ENCODE peak calls at places on chromosomes 12 and 14, in nine cellular contexts. U is A549; L is AG10803; Q is psoas muscle; O is lung; D is CD8-positive, alpha-beta T cell; H is GM12865; N is cardiac fibroblast; S is fibroblast of lung. R is an unnamed sample.

GRCh38 chr14:86055512-86055911 is 525.6 kb downstream of the FLRT2 start:
- DNase-seq in O (no peak), N (peak), Q (no peak), D (no peak), U (no peak), H (no peak), S (peak), L (no peak), R (no peak)

GRCh38 chr12:10505620-10506019 is at the start of gene EIF2S3B:
- DNase-seq in D (no peak), H (no peak), L (no peak), S (no peak), Q (no peak), O (no peak), U (no peak), N (no peak), R (no peak)

GRCh38 chr12:122884091-122884826 is 11.7 kb downstream of the VPS37B start:
- DNase-seq in D (no peak), S (no peak), Q (no peak), U (no peak), N (peak), H (no peak), L (no peak), O (no peak), R (no peak)

GRCh38 chr12:65269603-65270002 is 8.9 kb upstream of the MSRB3 start:
- DNase-seq in S (peak), Q (no peak), U (no peak), O (no peak), D (no peak), N (peak), L (peak), H (no peak), R (no peak)

GRCh38 chr12:93163260-93164036 is 214.3 kb upstream of the NUDT4 start:
- DNase-seq in H (no peak), N (peak), L (peak), Q (no peak), S (peak), D (no peak), O (no peak), U (no peak), R (no peak)

GRCh38 chr12:46533723-46534122 is 161.2 kb upstream of the SLC38A2 start:
- DNase-seq in O (no peak), L (no peak), H (no peak), Q (no peak), D (no peak), S (no peak), U (no peak), N (no peak), R (no peak)

GRCh38 chr12:48008950-48009349 is 4.7 kb upstream of the COL2A1 start:
- DNase-seq in L (no peak), N (no peak), D (no peak), H (no peak), S (no peak), U (no peak), O (no peak), Q (no peak), R (no peak)

GRCh38 chr14:99575043-99576023 is 28.7 kb downstream of the CCDC85C start:
- DNase-seq in D (no peak), L (peak), H (no peak), U (peak), N (no peak), Q (no peak), S (no peak), O (peak), R (no peak)

GRCh38 chr14:20679907-20680306 is 4.5 kb upstream of the RNASE4 start:
- DNase-seq in L (peak), Q (no peak), S (peak), D (peak), O (peak), H (peak), N (peak), U (peak), R (no peak)

GRCh38 chr12:93777249-93777648 is 100.1 kb downstream of the CRADD start:
- DNase-seq in H (no peak), N (peak), D (no peak), O (no peak), U (no peak), Q (no peak), L (peak), S (peak), R (no peak)

GRCh38 chr14:29317423-29317822 is 550.8 kb downstream of the FOXG1 start:
- DNase-seq in U (no peak), N (no peak), Q (no peak), D (no peak), H (no peak), L (no peak), S (no peak), O (no peak), R (no peak)

GRCh38 chr14:102320033-102320660 is 601 bp downstream of the ZNF839 start:
- DNase-seq in L (peak), S (peak), Q (peak), D (peak), N (peak), U (peak), O (no peak), H (peak), R (no peak)

GRCh38 chr12:53070901-53071492 is 8.2 kb downstream of the SPRYD3 start:
- DNase-seq in S (no peak), N (no peak), L (peak), H (no peak), D (no peak), Q (peak), O (peak), U (no peak), R (no peak)

GRCh38 chr14:60051690-60052324 is 39.9 kb upstream of the PCNX4 start:
- DNase-seq in L (peak), U (no peak), S (peak), Q (no peak), N (peak), H (peak), D (peak), O (no peak), R (peak)

GRCh38 chr12:123264642-123265041 is 7.0 kb downstream of the CDK2AP1 start:
- DNase-seq in H (peak), U (no peak), D (no peak), Q (no peak), N (no peak), S (no peak), O (no peak), L (no peak), R (no peak)

GRCh38 chr12:7009512-7009911 is 8.8 kb downstream of the LPCAT3 start:
- DNase-seq in Q (no peak), L (no peak), S (peak), D (no peak), N (no peak), O (no peak), H (no peak), U (no peak), R (no peak)

GRCh38 chr12:103620395-103620794 is 33.3 kb downstream of the STAB2 start:
- DNase-seq in U (no peak), L (no peak), D (no peak), Q (no peak), O (no peak), S (no peak), N (no peak), H (no peak), R (no peak)

GRCh38 chr14:78356406-78356805 is 186.2 kb downstream of the NRXN3 start:
- DNase-seq in N (no peak), Q (no peak), H (no peak), L (no peak), U (no peak), D (no peak), S (no peak), O (no peak), R (no peak)

GRCh38 chr12:98572010-98572409 is 21.5 kb upstream of the SLC25A3 start:
- DNase-seq in D (no peak), Q (no peak), L (no peak), O (no peak), S (no peak), U (peak), N (no peak), H (no peak), R (no peak)

GRCh38 chr14:104503691-104504090 is 75.9 kb upstream of the C14orf180 start:
- DNase-seq in D (no peak), O (no peak), U (no peak), S (no peak), N (no peak), H (no peak), Q (no peak), L (no peak), R (no peak)

DNA sequence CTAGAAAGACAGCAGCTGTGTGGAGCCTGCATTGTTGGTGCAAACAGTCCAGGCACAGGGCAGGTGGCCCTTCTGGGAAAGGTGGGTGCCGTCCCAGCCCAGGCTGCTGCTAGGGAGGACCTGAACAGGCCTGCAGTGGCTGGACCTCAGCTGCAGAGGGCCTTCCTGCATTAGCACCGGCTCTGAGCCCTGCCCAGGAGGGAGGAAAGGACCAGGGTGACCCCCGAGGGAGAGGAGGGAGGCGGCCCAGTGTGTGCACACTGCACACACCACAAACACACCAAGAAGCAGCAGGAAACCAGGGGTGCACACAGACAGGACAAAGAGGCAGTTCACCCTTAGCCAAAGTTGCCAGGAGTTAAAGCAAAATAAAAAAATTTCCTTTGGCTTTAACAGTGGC is 8.0 kb upstream of the PGAM5 start:
- DNase-seq in H (no peak), S (no peak), Q (no peak), L (no peak), D (no peak), N (no peak), U (no peak), O (no peak), R (no peak)
- TF ChIP-seq CTCF in H (no peak), S (no peak), Q (no peak), L (no peak), D (no peak), N (no peak), U (no peak), O (no peak), R (no peak)

GRCh38 chr14:95619785-95620417 is 66.3 kb upstream of the TCL1B start:
- DNase-seq in H (no peak), Q (no peak), D (no peak), S (no peak), U (no peak), O (no peak), L (no peak), N (no peak), R (no peak)

GRCh38 chr14:95623195-95623594 is 63.0 kb upstream of the TCL1B start:
- DNase-seq in L (peak), H (no peak), Q (no peak), D (no peak), N (no peak), S (no peak), U (no peak), O (no peak), R (no peak)

GRCh38 chr14:95620659-95621059 is 65.6 kb upstream of the TCL1B start:
- DNase-seq in S (no peak), D (peak), O (no peak), L (no peak), N (no peak), Q (no peak), H (no peak), U (no peak), R (no peak)
- H3K4me3 ChIP-seq in S (no peak), D (no peak), O (no peak), L (no peak), N (no peak), Q (no peak), H (no peak), U (no peak), R (no peak)

GRCh38 chr14:106134901-106135300 is 608.5 kb downstream of the TMEM121 start:
- DNase-seq in S (no peak), U (no peak), D (no peak), O (no peak), N (no peak), Q (no peak), L (no peak), H (no peak), R (no peak)

DNA sequence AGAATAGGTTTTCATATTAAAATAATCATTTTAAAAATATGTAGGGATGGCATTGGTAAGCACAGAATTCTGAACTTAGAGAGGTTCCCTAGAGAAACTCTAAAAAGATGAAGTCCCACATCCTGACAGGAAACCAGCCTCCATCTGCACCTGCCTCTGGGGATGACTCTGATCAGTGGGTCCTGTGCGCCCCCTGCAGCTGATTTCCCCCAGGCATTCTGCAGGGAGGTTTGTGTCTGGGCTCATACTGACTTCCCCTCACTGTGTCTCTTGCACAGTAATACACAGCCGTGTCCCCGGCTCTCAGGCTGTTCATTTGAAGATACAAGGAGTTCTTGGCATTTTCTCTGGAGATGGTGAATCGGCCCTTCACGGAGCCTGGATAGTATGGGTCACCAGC is 602.9 kb downstream of the TMEM121 start:
- DNase-seq in L (no peak), S (no peak), D (peak), Q (no peak), H (peak), N (no peak), U (no peak), O (no peak), R (no peak)
- TF ChIP-seq CTCF in L (no peak), S (no peak), D (peak), Q (no peak), H (no peak), N (no peak), U (no peak), O (no peak), R (no peak)

DNA sequence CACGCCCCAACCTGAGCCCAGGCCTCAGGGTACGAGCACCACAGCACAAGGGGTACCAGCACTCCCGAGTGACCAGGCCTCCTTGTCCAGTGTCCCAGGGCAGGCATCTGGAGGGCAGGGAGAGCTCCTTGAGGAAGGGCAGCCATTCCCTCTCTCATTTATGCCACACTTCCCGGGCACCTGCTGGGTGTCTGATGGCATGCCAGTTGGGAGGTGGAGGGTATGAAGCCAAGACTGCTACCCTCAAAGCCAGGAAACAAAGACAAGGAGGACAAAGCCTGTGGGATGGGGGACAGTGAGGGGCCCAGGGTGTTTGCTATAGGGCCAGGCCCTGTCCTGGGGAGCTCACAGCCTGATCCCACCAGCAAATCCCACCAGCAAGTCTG is 45.6 kb downstream of the CCDC88C start:
- DNase-seq in L (no peak), U (no peak), O (no peak), N (no peak), Q (no peak), D (no peak), S (no peak), H (no peak), R (no peak)
- H3K4me3 ChIP-seq in L (no peak), U (no peak), O (no peak), N (no peak), Q (no peak), D (peak), S (no peak), H (peak), R (no peak)